ENCODE peak calls at places on chromosomes 1 and 21, in seven cellular contexts. X, L, Y, Q, P, W and E are unnamed samples.

GRCh38 chr21:27787046-27787445 is 820.2 kb upstream of the ADAMTS5 start:
- DNase-seq in X (no peak), L (no peak), Y (no peak), Q (no peak), P (no peak), W (no peak), E (no peak)

GRCh38 chr1:92310185-92310597 is 11.3 kb downstream of the RPAP2 start:
- DNase-seq in X (peak; percentile 57), L (no peak), Y (no peak), Q (peak; percentile 22), P (no peak), W (no peak), E (no peak)

GRCh38 chr1:180123463-180123936 is 31.2 kb upstream of the QSOX1 start:
- DNase-seq in X (peak; percentile 51), L (no peak), Y (no peak), Q (no peak), P (no peak), W (no peak), E (no peak)

GRCh38 chr1:162159515-162159914 is 90.0 kb downstream of the NOS1AP start:
- DNase-seq in X (no peak), L (peak; percentile 74), Y (no peak), Q (no peak), P (no peak), W (no peak), E (no peak)

GRCh38 chr1:189606795-189607476 is 870.7 kb downstream of the BRINP3 start:
- DNase-seq in X (peak; percentile 84), L (no peak), Y (no peak), Q (peak; percentile 3), P (no peak), W (no peak), E (no peak)

GRCh38 chr1:225409051-225409450 is 18.8 kb downstream of the LBR start:
- DNase-seq in X (no peak), L (no peak), Y (no peak), Q (no peak), P (no peak), W (no peak), E (no peak)

GRCh38 chr1:3172431-3173112 is 103.6 kb downstream of the PRDM16 start:
- DNase-seq in X (no peak), L (no peak), Y (no peak), Q (no peak), P (no peak), W (no peak), E (no peak)

GRCh38 chr1:158916085-158916484 is 15.3 kb upstream of the PYHIN1 start:
- DNase-seq in X (no peak), L (no peak), Y (no peak), Q (no peak), P (no peak), W (no peak), E (no peak)

GRCh38 chr1:164064501-164064900 is 494.5 kb upstream of the PBX1 start:
- DNase-seq in X (no peak), L (no peak), Y (no peak), Q (no peak), P (no peak), W (no peak), E (no peak)

GRCh38 chr1:50605186-50605875 is 182.1 kb upstream of the DMRTA2 start:
- DNase-seq in X (peak; percentile 59), L (no peak), Y (no peak), Q (peak; percentile 20), P (no peak), W (no peak), E (no peak)

GRCh38 chr1:163442940-163443339 is 121.2 kb downstream of the NUF2 start:
- DNase-seq in X (no peak), L (no peak), Y (no peak), Q (no peak), P (no peak), W (no peak), E (no peak)

GRCh38 chr1:55823521-55824296 is 608.5 kb upstream of the USP24 start:
- DNase-seq in X (no peak), L (no peak), Y (no peak), Q (peak; percentile 14), P (no peak), W (no peak), E (no peak)

GRCh38 chr21:45088116-45088515 is 13.7 kb downstream of the ADARB1 start:
- DNase-seq in X (no peak), L (no peak), Y (no peak), Q (no peak), P (no peak), W (no peak), E (no peak)

GRCh38 chr1:26468911-26469310 is 3.3 kb upstream of the HMGN2 start:
- DNase-seq in X (no peak), L (peak; percentile 59), Y (no peak), Q (no peak), P (no peak), W (no peak), E (peak; percentile 22)

GRCh38 chr1:201539561-201540404 is 856 bp downstream of the NAV1 start:
- DNase-seq in X (peak; percentile 59), L (no peak), Y (no peak), Q (no peak), P (no peak), W (no peak), E (peak; percentile 73)

GRCh38 chr1:47332779-47333577 is 612 bp upstream of the CMPK1 start:
- DNase-seq in X (no peak), L (no peak), Y (no peak), Q (no peak), P (no peak), W (no peak), E (no peak)

GRCh38 chr1:93588955-93589354 is 92.7 kb downstream of the BCAR3 start:
- DNase-seq in X (no peak), L (no peak), Y (no peak), Q (no peak), P (no peak), W (no peak), E (no peak)

GRCh38 chr1:225778412-225778669 is 715 bp downstream of the SRP9 start:
- DNase-seq in X (no peak), L (no peak), Y (no peak), Q (no peak), P (no peak), W (no peak), E (no peak)

GRCh38 chr1:116326486-116326885 is 46.6 kb upstream of the ATP1A1 start:
- DNase-seq in X (no peak), L (no peak), Y (no peak), Q (no peak), P (no peak), W (no peak), E (no peak)

GRCh38 chr1:200108659-200109058 is 81.1 kb downstream of the NR5A2 start:
- DNase-seq in X (no peak), L (peak; percentile 54), Y (no peak), Q (no peak), P (no peak), W (no peak), E (no peak)